ENCODE peak calls at places on chromosome 6, in six cellular contexts. O is activated B cell treated with CpG ODN at 0.5 μM for 24 hours, W is stomach, N is endothelial cell of umbilical vein, F is Calu3, S is GM20000. J is an unnamed sample.

GRCh38 chr6:170253226-170253909 is 37.5 kb downstream of the DLL1 start:
- DNase-seq in W (no peak), F (no peak), O (no peak), S (no peak), N (no peak), J (no peak)

GRCh38 chr6:89368107-89368506 is 15.6 kb upstream of the UBE2J1 start:
- DNase-seq in W (peak; percentile 63), N (peak; percentile 60), S (peak; percentile 44), F (peak; percentile 74), O (no peak), J (no peak)

GRCh38 chr6:125598422-125598821 is 151.0 kb upstream of the HEY2 start:
- DNase-seq in F (peak; percentile 24), S (no peak), W (no peak), N (no peak), O (no peak), J (no peak)

GRCh38 chr6:28794175-28795002 is 129.4 kb downstream of the TRIM27 start:
- DNase-seq in F (peak; percentile 54), S (no peak), W (no peak), N (peak; percentile 29), O (no peak), J (no peak)

GRCh38 chr6:108838101-108838717 is 10.0 kb upstream of the ARMC2 start:
- DNase-seq in N (no peak), W (no peak), F (peak; percentile 30), O (no peak), S (no peak), J (no peak)

GRCh38 chr6:111011360-111012142 is 29.7 kb downstream of the RPF2 start:
- DNase-seq in N (peak; percentile 57), S (peak; percentile 74), O (no peak), F (peak; percentile 8), W (no peak), J (no peak)

GRCh38 chr6:160461641-160462040 is 113.5 kb downstream of the SLC22A3 start:
- DNase-seq in F (no peak), O (no peak), W (no peak), N (no peak), S (no peak), J (no peak)

GRCh38 chr6:25035451-25036435 is 100.0 kb upstream of the RIPOR2 start:
- DNase-seq in N (no peak), W (no peak), F (no peak), O (no peak), S (peak; percentile 32), J (no peak)

GRCh38 chr6:106520711-106521367 is 108.5 kb downstream of the RTN4IP1 start:
- DNase-seq in S (peak; percentile 78), O (peak; percentile 35), F (no peak), W (peak; percentile 50), N (no peak), J (no peak)

DNA sequence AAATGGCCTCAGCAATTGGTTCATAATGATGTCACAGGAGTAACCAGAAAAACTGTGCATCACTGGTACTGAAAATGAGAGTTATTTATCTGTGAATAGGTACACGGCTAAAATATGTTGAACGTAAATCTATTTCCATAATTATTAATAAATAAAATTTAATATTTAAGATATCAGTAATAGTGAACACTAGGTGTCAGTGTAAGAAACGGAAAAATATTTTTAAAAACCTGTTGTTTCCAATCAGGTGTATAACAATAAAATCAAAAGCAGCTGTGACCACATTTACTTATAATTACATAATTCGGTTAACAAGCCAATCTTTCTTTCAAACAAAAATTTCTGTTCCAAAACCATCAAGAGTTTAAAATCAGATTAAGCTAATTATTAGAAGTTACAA is 241.4 kb upstream of the RUNX2 start:
- DNase-seq in O (no peak), N (peak; percentile 7), F (no peak), S (no peak), W (no peak), J (no peak)
- TF ChIP-seq CTCF in O (no peak), N (no peak), F (no peak), S (no peak), W (no peak), J (no peak)

DNA sequence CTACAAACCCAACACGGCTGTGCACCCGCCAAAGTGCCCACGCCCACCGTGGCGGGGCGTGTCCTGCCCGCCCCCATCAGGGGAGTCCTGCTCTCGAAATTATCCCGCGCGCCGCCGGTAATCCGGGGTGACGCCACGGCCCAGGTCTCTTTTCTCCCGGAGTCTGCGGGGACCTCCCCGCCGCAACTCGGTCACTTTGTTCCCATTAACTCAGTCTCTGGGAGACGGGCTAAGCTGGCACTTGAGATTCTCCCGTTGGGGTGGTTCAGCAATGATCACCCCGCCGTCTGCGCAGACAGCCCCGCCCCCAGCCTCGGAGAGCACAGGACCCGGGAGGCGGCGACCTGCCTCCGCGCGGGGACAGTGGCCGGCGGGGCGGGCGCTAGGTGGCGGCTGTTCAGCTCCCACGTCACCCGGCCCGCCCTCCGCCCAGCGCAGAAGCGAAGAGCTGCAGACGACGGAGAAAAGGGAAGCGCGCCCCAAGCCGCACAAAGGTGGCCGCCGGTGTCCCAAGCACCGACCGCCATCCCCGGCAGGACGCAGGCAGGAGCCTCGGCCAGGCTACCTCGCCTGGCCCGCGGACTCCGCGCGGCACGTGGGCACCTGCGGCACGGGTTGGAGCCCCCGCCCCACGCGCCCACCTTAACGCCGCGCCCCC is 31.5 kb downstream of the SF3B5 start:
- DNase-seq in O (peak; percentile 91), F (peak; percentile 84), N (peak; percentile 29), S (peak; percentile 95), W (peak; percentile 93), J (peak; percentile 42)
- TF ChIP-seq CTCF in O (no peak), F (no peak), N (peak; percentile 39), S (no peak), W (no peak), J (peak; percentile 7)

DNA sequence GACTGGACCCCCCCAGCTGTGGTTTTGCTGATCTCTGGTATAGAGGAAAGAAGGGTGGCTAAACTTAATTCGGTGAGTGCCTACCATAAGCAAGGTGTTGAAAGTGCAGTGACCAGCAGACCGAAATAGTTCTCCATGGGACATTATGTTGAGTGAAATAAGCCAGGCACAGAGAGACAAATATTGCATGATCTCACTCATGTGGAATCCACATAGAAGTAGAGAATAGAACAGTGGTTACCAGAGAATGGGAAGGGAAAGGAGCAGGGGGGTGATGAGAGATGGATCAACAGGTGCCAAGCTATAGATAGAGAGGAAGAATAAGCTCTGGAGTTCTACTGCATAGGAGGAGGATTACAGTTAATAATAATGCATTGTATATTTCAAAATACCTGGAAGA is 9.7 kb upstream of the GCNT2 start:
- DNase-seq in O (no peak), N (no peak), F (no peak), W (no peak), S (no peak), J (no peak)
- TF ChIP-seq CTCF in O (no peak), N (no peak), F (no peak), W (no peak), S (no peak), J (no peak)

GRCh38 chr6:47479874-47480273 is 2.3 kb downstream of the CD2AP start:
- DNase-seq in F (no peak), W (no peak), O (no peak), S (no peak), N (no peak), J (no peak)
- TF ChIP-seq CTCF in F (no peak), W (no peak), O (no peak), S (no peak), N (no peak), J (no peak)

GRCh38 chr6:118260833-118261232 is 287.3 kb upstream of the PLN start:
- DNase-seq in F (no peak), O (no peak), S (no peak), W (no peak), N (no peak), J (no peak)

GRCh38 chr6:118269659-118270058 is 278.4 kb upstream of the PLN start:
- DNase-seq in S (no peak), N (no peak), W (no peak), O (no peak), F (no peak), J (no peak)

DNA sequence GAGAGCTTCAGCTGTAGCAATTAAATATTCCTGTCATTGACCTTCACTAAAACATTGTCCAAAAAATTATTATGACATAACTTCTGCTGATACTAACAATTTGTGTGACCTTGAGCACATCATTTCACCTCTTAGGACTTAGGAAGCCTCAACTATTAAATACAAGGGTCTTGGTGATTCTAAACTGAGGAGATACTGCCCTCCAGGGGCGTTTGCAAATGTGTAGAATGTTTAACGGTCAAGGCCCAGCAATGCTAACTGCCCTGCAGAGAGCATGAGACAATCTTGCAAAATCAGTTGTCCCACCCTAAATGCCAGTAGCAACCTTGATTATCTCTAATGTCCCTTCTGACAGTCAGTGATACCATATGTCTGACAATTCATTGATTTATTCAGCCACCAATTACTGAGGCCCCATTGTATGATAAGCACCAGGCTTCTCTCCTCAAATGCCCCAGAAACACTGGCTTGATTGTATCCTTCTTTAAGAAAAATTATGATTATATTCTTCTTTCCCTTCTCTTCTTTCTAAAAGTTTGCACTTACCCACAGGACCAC is 284.1 kb upstream of the PLN start:
- DNase-seq in F (no peak), W (no peak), S (peak; percentile 13), N (peak; percentile 12), O (no peak), J (no peak)
- TF ChIP-seq CTCF in F (no peak), W (no peak), S (peak; percentile 14), N (no peak), O (no peak), J (peak; percentile 37)

GRCh38 chr6:139133733-139134360 is 1.0 kb upstream of the HECA start:
- DNase-seq in W (no peak), S (no peak), O (no peak), F (no peak), N (no peak), J (no peak)

GRCh38 chr6:139137716-139138115 is 2.8 kb downstream of the HECA start:
- DNase-seq in W (no peak), F (no peak), O (no peak), N (no peak), S (no peak), J (no peak)

GRCh38 chr6:139134817-139135577 is at the start of gene HECA:
- DNase-seq in F (peak; percentile 96), O (peak; percentile 99), N (peak; percentile 93), S (peak; percentile 94), W (peak; percentile 98), J (peak; percentile 59)

GRCh38 chr6:139133272-139133671 is 1.6 kb upstream of the HECA start:
- DNase-seq in F (no peak), W (no peak), S (no peak), O (no peak), N (no peak), J (no peak)

GRCh38 chr6:139135578-139136545 is 982 bp downstream of the HECA start:
- DNase-seq in O (peak; percentile 70), N (peak; percentile 55), W (peak; percentile 72), S (peak; percentile 71), F (peak; percentile 34), J (no peak)
- TF ChIP-seq CTCF in O (no peak), N (no peak), W (no peak), S (no peak), F (no peak), J (no peak)

GRCh38 chr6:63272397-63272796 is 47.4 kb downstream of the LGSN start:
- DNase-seq in N (peak; percentile 2), F (peak; percentile 6), S (peak; percentile 51), W (no peak), O (no peak), J (no peak)
- TF ChIP-seq CTCF in N (no peak), F (no peak), S (no peak), W (no peak), O (no peak), J (peak; percentile 65)

DNA sequence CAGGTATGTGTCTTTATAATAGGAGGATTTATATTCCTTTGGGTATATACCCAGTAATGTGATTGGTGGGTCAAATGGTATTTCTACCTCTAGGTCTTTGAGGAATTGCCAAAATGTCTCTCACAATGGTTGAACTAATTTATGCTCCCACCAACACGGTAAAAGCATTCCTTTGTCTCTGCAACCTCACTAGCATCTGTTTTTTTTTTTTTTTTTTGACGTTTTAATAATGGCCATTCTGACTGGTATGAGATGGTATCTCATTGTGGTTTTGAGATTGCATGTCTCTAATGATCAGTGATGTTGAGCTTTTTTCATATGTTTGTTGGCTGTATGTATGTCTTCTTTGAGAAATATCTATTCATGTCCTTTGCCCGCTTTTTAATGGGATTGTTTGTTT is 144.9 kb upstream of the RGS17 start:
- DNase-seq in F (no peak), W (no peak), S (no peak), N (no peak), O (no peak), J (no peak)
- TF ChIP-seq CTCF in F (no peak), W (no peak), S (no peak), N (no peak), O (no peak), J (no peak)